ENCODE peak calls at places on chromosomes 12 and 14, in five cellular contexts. One of them, this sample, is unnamed.

GRCh38 chr14:30874999-30875787 is 834 bp downstream of the COCH start:
- DNase-seq in epithelial cell of proximal tubule: no peak
- DNase-seq in AG08395: no peak
- DNase-seq in endothelial cell: peak
- DNase-seq in NCI-H345: no peak
- DNase-seq in this sample: peak

GRCh38 chr14:75044322-75044721 is 6.9 kb downstream of the MLH3 start:
- DNase-seq in epithelial cell of proximal tubule: no peak
- DNase-seq in AG08395: peak
- DNase-seq in endothelial cell: no peak
- DNase-seq in NCI-H345: no peak
- DNase-seq in this sample: no peak

GRCh38 chr12:32666018-32666417 is 13.1 kb upstream of the DNM1L start:
- DNase-seq in epithelial cell of proximal tubule: no peak
- DNase-seq in AG08395: no peak
- DNase-seq in endothelial cell: no peak
- DNase-seq in NCI-H345: no peak
- DNase-seq in this sample: no peak

GRCh38 chr14:54083549-54084239 is 127.1 kb upstream of the BMP4 start:
- DNase-seq in epithelial cell of proximal tubule: no peak
- DNase-seq in AG08395: no peak
- DNase-seq in endothelial cell: no peak
- DNase-seq in NCI-H345: no peak
- DNase-seq in this sample: no peak

GRCh38 chr14:23183076-23183475 is 384 bp downstream of the SLC7A8 start:
- DNase-seq in epithelial cell of proximal tubule: no peak
- DNase-seq in AG08395: no peak
- DNase-seq in endothelial cell: no peak
- DNase-seq in NCI-H345: peak
- DNase-seq in this sample: no peak

GRCh38 chr12:132445884-132446471 is 44.0 kb upstream of the FBRSL1 start:
- DNase-seq in epithelial cell of proximal tubule: no peak
- DNase-seq in AG08395: peak
- DNase-seq in endothelial cell: peak
- DNase-seq in NCI-H345: peak
- DNase-seq in this sample: peak

GRCh38 chr12:94322346-94322745 is 137.3 kb downstream of the CEP83 start:
- DNase-seq in epithelial cell of proximal tubule: no peak
- DNase-seq in AG08395: no peak
- DNase-seq in endothelial cell: no peak
- DNase-seq in NCI-H345: no peak
- DNase-seq in this sample: no peak

GRCh38 chr14:28777773-28778606 is 11.4 kb downstream of the FOXG1 start:
- DNase-seq in epithelial cell of proximal tubule: no peak
- DNase-seq in AG08395: no peak
- DNase-seq in endothelial cell: no peak
- DNase-seq in NCI-H345: no peak
- DNase-seq in this sample: no peak

GRCh38 chr12:12405882-12406281 is 49.0 kb downstream of the BORCS5 start:
- DNase-seq in epithelial cell of proximal tubule: no peak
- DNase-seq in AG08395: no peak
- DNase-seq in endothelial cell: no peak
- DNase-seq in NCI-H345: no peak
- DNase-seq in this sample: peak

GRCh38 chr14:92596328-92596943 is 82.9 kb downstream of the RIN3 start:
- DNase-seq in epithelial cell of proximal tubule: no peak
- DNase-seq in AG08395: no peak
- DNase-seq in endothelial cell: no peak
- DNase-seq in NCI-H345: no peak
- DNase-seq in this sample: no peak

GRCh38 chr14:99267871-99268775 is 3.9 kb downstream of the BCL11B start:
- DNase-seq in epithelial cell of proximal tubule: no peak
- DNase-seq in AG08395: no peak
- DNase-seq in endothelial cell: no peak
- DNase-seq in NCI-H345: peak
- DNase-seq in this sample: no peak

GRCh38 chr14:96965885-96966595 is 168.9 kb downstream of the VRK1 start:
- DNase-seq in epithelial cell of proximal tubule: no peak
- DNase-seq in AG08395: no peak
- DNase-seq in endothelial cell: no peak
- DNase-seq in NCI-H345: no peak
- DNase-seq in this sample: no peak

GRCh38 chr14:33401326-33401725 is 462.6 kb downstream of the NPAS3 start:
- DNase-seq in epithelial cell of proximal tubule: no peak
- DNase-seq in AG08395: no peak
- DNase-seq in endothelial cell: no peak
- DNase-seq in NCI-H345: no peak
- DNase-seq in this sample: no peak

GRCh38 chr14:104792945-104793702 is 2.4 kb downstream of the AKT1 start:
- DNase-seq in epithelial cell of proximal tubule: no peak
- DNase-seq in AG08395: no peak
- DNase-seq in endothelial cell: no peak
- DNase-seq in NCI-H345: no peak
- DNase-seq in this sample: no peak

GRCh38 chr12:131929530-131930456 is 717 bp downstream of the PUS1 start:
- DNase-seq in epithelial cell of proximal tubule: no peak
- DNase-seq in AG08395: peak
- DNase-seq in endothelial cell: peak
- DNase-seq in NCI-H345: peak
- DNase-seq in this sample: no peak

GRCh38 chr14:58942516-58942915 is 246.0 kb upstream of the DAAM1 start:
- DNase-seq in epithelial cell of proximal tubule: no peak
- DNase-seq in AG08395: peak
- DNase-seq in endothelial cell: no peak
- DNase-seq in NCI-H345: no peak
- DNase-seq in this sample: no peak

GRCh38 chr12:46020768-46021167 is 30.4 kb upstream of the SCAF11 start:
- DNase-seq in epithelial cell of proximal tubule: no peak
- DNase-seq in AG08395: no peak
- DNase-seq in endothelial cell: no peak
- DNase-seq in NCI-H345: no peak
- DNase-seq in this sample: no peak

GRCh38 chr12:105574056-105574715 is 243.7 kb downstream of the C12orf75 start:
- DNase-seq in epithelial cell of proximal tubule: no peak
- DNase-seq in AG08395: no peak
- DNase-seq in endothelial cell: no peak
- DNase-seq in NCI-H345: no peak
- DNase-seq in this sample: no peak

GRCh38 chr14:51443195-51444018 is 203.4 kb downstream of the TMX1 start:
- DNase-seq in epithelial cell of proximal tubule: no peak
- DNase-seq in AG08395: peak
- DNase-seq in endothelial cell: no peak
- DNase-seq in NCI-H345: no peak
- DNase-seq in this sample: no peak

GRCh38 chr14:62179367-62180018 is 417.3 kb downstream of the SNAPC1 start:
- DNase-seq in epithelial cell of proximal tubule: no peak
- DNase-seq in AG08395: peak
- DNase-seq in endothelial cell: peak
- DNase-seq in NCI-H345: peak
- DNase-seq in this sample: peak

GRCh38 chr14:77103954-77104353 is 5.9 kb downstream of the CIPC start:
- DNase-seq in epithelial cell of proximal tubule: no peak
- DNase-seq in AG08395: no peak
- DNase-seq in endothelial cell: no peak
- DNase-seq in NCI-H345: no peak
- DNase-seq in this sample: peak

GRCh38 chr14:80850197-80850814 is 91.2 kb downstream of the CEP128 start:
- DNase-seq in epithelial cell of proximal tubule: peak
- DNase-seq in AG08395: peak
- DNase-seq in endothelial cell: no peak
- DNase-seq in NCI-H345: peak
- DNase-seq in this sample: peak

GRCh38 chr14:70988452-70988851 is 81.2 kb downstream of the PCNX1 start:
- DNase-seq in epithelial cell of proximal tubule: no peak
- DNase-seq in AG08395: no peak
- DNase-seq in endothelial cell: no peak
- DNase-seq in NCI-H345: no peak
- DNase-seq in this sample: no peak

GRCh38 chr12:25789520-25789919 is 169.0 kb upstream of the RASSF8 start:
- DNase-seq in epithelial cell of proximal tubule: no peak
- DNase-seq in AG08395: no peak
- DNase-seq in endothelial cell: no peak
- DNase-seq in NCI-H345: no peak
- DNase-seq in this sample: no peak

GRCh38 chr12:10154145-10154496 is 17.8 kb downstream of the OLR1 start:
- DNase-seq in epithelial cell of proximal tubule: no peak
- DNase-seq in AG08395: no peak
- DNase-seq in endothelial cell: no peak
- DNase-seq in NCI-H345: no peak
- DNase-seq in this sample: no peak

GRCh38 chr14:75667099-75667498 is 6.1 kb downstream of the TTLL5 start:
- DNase-seq in epithelial cell of proximal tubule: no peak
- DNase-seq in AG08395: no peak
- DNase-seq in endothelial cell: no peak
- DNase-seq in NCI-H345: no peak
- DNase-seq in this sample: no peak

GRCh38 chr12:50862316-50862715 is 19.6 kb downstream of the TMPRSS12 start:
- DNase-seq in epithelial cell of proximal tubule: no peak
- DNase-seq in AG08395: peak
- DNase-seq in endothelial cell: no peak
- DNase-seq in NCI-H345: no peak
- DNase-seq in this sample: no peak

GRCh38 chr12:79296871-79297270 is 393.9 kb downstream of the PAWR start:
- DNase-seq in epithelial cell of proximal tubule: no peak
- DNase-seq in AG08395: no peak
- DNase-seq in endothelial cell: no peak
- DNase-seq in NCI-H345: no peak
- DNase-seq in this sample: no peak

GRCh38 chr12:80187660-80188090 is 88.3 kb downstream of the OTOGL start:
- DNase-seq in epithelial cell of proximal tubule: no peak
- DNase-seq in AG08395: peak
- DNase-seq in endothelial cell: no peak
- DNase-seq in NCI-H345: peak
- DNase-seq in this sample: peak

GRCh38 chr12:3921142-3921520 is 47.9 kb upstream of the PARP11 start:
- DNase-seq in epithelial cell of proximal tubule: no peak
- DNase-seq in AG08395: no peak
- DNase-seq in endothelial cell: no peak
- DNase-seq in NCI-H345: no peak
- DNase-seq in this sample: no peak

GRCh38 chr12:67909681-67910080 is 79.6 kb upstream of the IFNG-AS1 start:
- DNase-seq in epithelial cell of proximal tubule: no peak
- DNase-seq in AG08395: no peak
- DNase-seq in endothelial cell: no peak
- DNase-seq in NCI-H345: no peak
- DNase-seq in this sample: no peak

GRCh38 chr14:53946404-53947400 is 9.9 kb downstream of the BMP4 start:
- DNase-seq in epithelial cell of proximal tubule: no peak
- DNase-seq in AG08395: no peak
- DNase-seq in endothelial cell: peak
- DNase-seq in NCI-H345: no peak
- DNase-seq in this sample: no peak

GRCh38 chr12:4269279-4269991 is 4.1 kb upstream of the CCND2 start:
- DNase-seq in epithelial cell of proximal tubule: no peak
- DNase-seq in AG08395: no peak
- DNase-seq in endothelial cell: peak
- DNase-seq in NCI-H345: peak
- DNase-seq in this sample: no peak